ENCODE peak calls at places on chromosomes 12 and 14, in five cellular contexts. G is right lobe of liver, I is DND-41, D is psoas muscle, R is SK-N-SH. E is an unnamed sample.
A peak's percentile ranks its signal among the peaks of the same experiment; 100 is the strongest.

GRCh38 chr12:81644503-81644902 is 114.6 kb downstream of the PPFIA2 start:
- DNase-seq in G (no peak), I (no peak), D (no peak), R (peak; percentile 49), E (no peak)

GRCh38 chr12:120856980-120857379 is 47.2 kb downstream of the SPPL3 start:
- DNase-seq in G (no peak), I (no peak), D (no peak), R (no peak), E (no peak)

GRCh38 chr12:19826988-19827550 is 387.8 kb downstream of the AEBP2 start:
- DNase-seq in G (no peak), I (no peak), D (no peak), R (no peak), E (no peak)

GRCh38 chr14:27995688-27996087 is 770.9 kb upstream of the FOXG1 start:
- DNase-seq in G (no peak), I (no peak), D (no peak), R (no peak), E (no peak)

GRCh38 chr12:101607894-101608293 is 13.1 kb downstream of the MYBPC1 start:
- DNase-seq in G (no peak), I (no peak), D (peak; percentile 26), R (no peak), E (no peak)

GRCh38 chr14:54867011-54867410 is 35.6 kb downstream of the GCH1 start:
- DNase-seq in G (no peak), I (no peak), D (no peak), R (peak; percentile 45), E (no peak)

GRCh38 chr14:59591641-59592040 is 15.0 kb upstream of the CCDC175 start:
- DNase-seq in G (no peak), I (no peak), D (no peak), R (no peak), E (no peak)

GRCh38 chr12:130117256-130117655 is 45.0 kb upstream of the FZD10 start:
- DNase-seq in G (no peak), I (no peak), D (no peak), R (no peak), E (no peak)

GRCh38 chr12:122081108-122081696 is 2.6 kb downstream of the MLXIP start:
- DNase-seq in G (no peak), I (no peak), D (no peak), R (no peak), E (peak; percentile 65)

GRCh38 chr14:100155049-100155621 is 4.3 kb downstream of the DEGS2 start:
- DNase-seq in G (peak; percentile 18), I (peak; percentile 49), D (no peak), R (peak; percentile 64), E (no peak)

GRCh38 chr12:50922820-50923219 is 29.5 kb upstream of the HIGD1C start:
- DNase-seq in G (no peak), I (no peak), D (no peak), R (peak; percentile 36), E (no peak)

GRCh38 chr14:56331815-56332214 is 213.6 kb downstream of the PELI2 start:
- DNase-seq in G (no peak), I (peak; percentile 66), D (no peak), R (peak; percentile 15), E (no peak)

GRCh38 chr14:68814376-68815287 is 21.8 kb upstream of the ZFP36L1 start:
- DNase-seq in G (peak; percentile 58), I (peak; percentile 89), D (no peak), R (peak; percentile 71), E (peak; percentile 50)

GRCh38 chr14:26596722-26597030 is 1.2 kb downstream of the NOVA1 start:
- DNase-seq in G (no peak), I (no peak), D (no peak), R (no peak), E (peak; percentile 21)

GRCh38 chr12:4855121-4855924 is 54.4 kb upstream of the KCNA1 start:
- DNase-seq in G (peak; percentile 32), I (peak; percentile 75), D (peak; percentile 23), R (peak; percentile 65), E (peak; percentile 65)

GRCh38 chr12:45292486-45293195 is 76.7 kb downstream of the ANO6 start:
- DNase-seq in G (no peak), I (no peak), D (no peak), R (no peak), E (peak; percentile 73)

GRCh38 chr12:27924350-27925140 is 48.0 kb downstream of the PTHLH start:
- DNase-seq in G (no peak), I (no peak), D (no peak), R (no peak), E (no peak)

GRCh38 chr12:104589215-104589614 is 132.5 kb downstream of the CHST11 start:
- DNase-seq in G (no peak), I (no peak), D (no peak), R (no peak), E (no peak)

GRCh38 chr12:75953312-75953906 is 78.2 kb downstream of the PHLDA1 start:
- DNase-seq in G (no peak), I (no peak), D (no peak), R (no peak), E (no peak)

GRCh38 chr14:77918448-77918847 is 118.5 kb downstream of the ADCK1 start:
- DNase-seq in G (no peak), I (no peak), D (no peak), R (no peak), E (no peak)

GRCh38 chr14:103002578-103003350 is 54.6 kb downstream of the CDC42BPB start:
- DNase-seq in G (no peak), I (no peak), D (no peak), R (no peak), E (no peak)

GRCh38 chr12:115762934-115763333 is 514.6 kb downstream of the MED13L start:
- DNase-seq in G (no peak), I (no peak), D (no peak), R (no peak), E (no peak)

GRCh38 chr12:67522222-67522621 is 126.3 kb upstream of the DYRK2 start:
- DNase-seq in G (no peak), I (no peak), D (no peak), R (no peak), E (no peak)

GRCh38 chr14:99724196-99724891 is 40.2 kb downstream of the CYP46A1 start:
- DNase-seq in G (no peak), I (no peak), D (no peak), R (no peak), E (no peak)

GRCh38 chr12:114245555-114245954 is 160.4 kb downstream of the TBX5 start:
- DNase-seq in G (no peak), I (no peak), D (no peak), R (no peak), E (no peak)

GRCh38 chr14:24368562-24369252 is 723 bp downstream of the NFATC4 start:
- DNase-seq in G (no peak), I (peak; percentile 27), D (peak; percentile 65), R (peak; percentile 94), E (peak; percentile 81)

GRCh38 chr12:69189378-69189978 is 49.9 kb upstream of the CPSF6 start:
- DNase-seq in G (no peak), I (no peak), D (no peak), R (no peak), E (no peak)

GRCh38 chr12:49903700-49904423 is at the start of gene FAIM2:
- DNase-seq in G (no peak), I (peak; percentile 74), D (peak; percentile 68), R (peak; percentile 92), E (peak; percentile 56)
- H3K4me3 ChIP-seq in G (no peak within 1 kb of the TSS), I (peak within 1 kb of the TSS; percentile 50), D (peak within 1 kb of the TSS; percentile 35), R (peak within 1 kb of the TSS; percentile 38), E (peak within 1 kb of the TSS; percentile 56)

DNA sequence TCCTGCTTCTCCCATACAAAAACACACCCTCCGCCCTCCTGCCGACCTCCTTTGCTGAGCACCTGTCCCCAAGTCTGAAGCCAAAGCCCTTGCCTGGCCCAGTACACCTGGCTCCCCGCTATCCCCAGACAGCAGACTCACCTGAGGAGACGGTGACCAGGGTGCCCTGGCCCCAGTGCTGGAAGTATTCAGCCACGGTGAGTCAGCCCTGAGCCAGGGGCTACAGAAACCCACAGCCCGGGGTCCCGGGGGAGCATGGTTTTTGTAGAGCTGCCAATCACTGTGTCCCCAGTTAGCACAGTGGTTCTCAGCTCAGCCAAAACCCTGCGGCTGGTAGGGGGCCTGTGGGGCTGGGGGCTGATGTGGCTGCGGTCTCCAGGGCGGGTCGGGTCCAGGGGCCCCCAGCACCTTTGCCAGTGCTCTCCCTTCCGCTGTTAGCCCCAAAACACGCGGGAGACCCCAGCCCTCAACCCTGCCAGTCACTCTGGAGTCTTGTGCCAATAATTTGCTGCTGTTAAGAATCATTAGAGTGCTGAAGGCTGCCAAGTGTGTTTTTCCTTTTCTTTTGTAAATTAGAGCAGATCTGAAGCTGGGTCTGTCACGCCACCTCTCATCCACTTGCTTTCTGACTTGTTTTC is 339.0 kb downstream of the TMEM121 start:
- DNase-seq in G (peak; percentile 10), I (peak; percentile 34), D (no peak), R (no peak), E (no peak)
- H3K9me3 ChIP-seq in G (no peaks in the 10 kb centered on the region), I (no peaks in the 10 kb centered on the region), D (no peaks in the 10 kb centered on the region), R (peaks cover 7% of the 10 kb centered on the region), E (no peaks in the 10 kb centered on the region)

DNA sequence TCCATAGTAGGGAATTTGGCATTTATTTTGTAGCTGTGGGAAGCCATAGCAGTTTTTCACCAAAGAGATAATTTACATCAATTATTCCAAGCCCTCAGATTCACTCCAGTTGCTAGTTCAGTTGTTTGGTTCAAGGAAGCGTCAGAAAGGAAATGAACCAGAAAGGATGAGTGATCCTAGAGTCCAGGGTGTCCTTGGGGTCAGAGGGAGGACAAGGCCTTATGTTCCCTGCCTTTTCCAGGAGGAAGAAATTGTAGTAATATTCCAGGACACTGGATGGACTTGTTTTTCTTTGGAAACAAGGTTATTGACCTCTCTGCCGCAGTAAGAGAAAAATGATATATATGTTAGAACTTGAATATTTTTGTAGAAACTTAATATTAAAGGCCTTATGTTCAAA is 409.5 kb downstream of the RGS6 start:
- DNase-seq in G (no peak), I (no peak), D (no peak), R (no peak), E (no peak)
- TF ChIP-seq CTCF in G (no peak), I (no peak), D (no peak), R (no peak), E (no peak)

GRCh38 chr12:123799227-123799626 is 37.1 kb downstream of the DNAH10 start:
- DNase-seq in G (no peak), I (no peak), D (no peak), R (no peak), E (no peak)
- H3K4me3 ChIP-seq in G (no peak overlapping the region), I (no peak overlapping the region), D (no peak overlapping the region), R (no peak overlapping the region), E (no peak overlapping the region)

GRCh38 chr14:32129124-32129523 is 52.0 kb downstream of the ARHGAP5 start:
- DNase-seq in G (no peak), I (no peak), D (no peak), R (no peak), E (no peak)
- H3K9me3 ChIP-seq in G (no peaks in the 10 kb centered on the region), I (peaks cover 31% of the 10 kb centered on the region), D (no peaks in the 10 kb centered on the region), R (no peaks in the 10 kb centered on the region), E (no peaks in the 10 kb centered on the region)